ENCODE peak calls at places on chromosomes 2 and 18, in seven cellular contexts. D is IMR-90, X is heart right ventricle, P is GM12865, E is esophagus muscularis mucosa, K is neural progenitor cell, W is astrocyte of the cerebellum. Z is an unnamed sample.

GRCh38 chr2:234671716-234672115 is 174.8 kb upstream of the ARL4C start:
- DNase-seq in W (no peak), X (no peak), D (no peak), P (no peak), E (peak), K (no peak), Z (no peak)

GRCh38 chr2:170716851-170717598 is 1.9 kb downstream of the SP5 start:
- DNase-seq in D (peak), P (no peak), W (no peak), K (peak), X (peak), E (peak), Z (peak)

GRCh38 chr18:63775166-63775730 is at the start of gene SERPINB7:
- DNase-seq in X (no peak), P (no peak), D (peak), W (peak), K (no peak), E (no peak), Z (peak)

GRCh38 chr2:227862227-227862740 is 9.1 kb upstream of the DAW1 start:
- DNase-seq in P (peak), K (peak), W (peak), X (no peak), E (no peak), D (peak), Z (peak)

GRCh38 chr2:173978447-173978846 is 13.3 kb upstream of the SP3 start:
- DNase-seq in K (no peak), E (no peak), W (no peak), P (no peak), D (peak), X (no peak), Z (peak)

GRCh38 chr2:110929528-110929927 is 191.2 kb upstream of the BCL2L11 start:
- DNase-seq in W (no peak), X (no peak), E (no peak), K (no peak), P (no peak), D (no peak), Z (no peak)

GRCh38 chr2:68643011-68643873 is at the start of gene PROKR1:
- DNase-seq in W (no peak), D (no peak), P (no peak), X (peak), K (peak), E (no peak), Z (no peak)

GRCh38 chr18:63433349-63433866 is 11.1 kb upstream of the VPS4B start:
- DNase-seq in W (no peak), K (no peak), X (no peak), D (no peak), E (no peak), P (no peak), Z (peak)

GRCh38 chr2:203484266-203485112 is 50.6 kb downstream of the RAPH1 start:
- DNase-seq in W (peak), E (no peak), P (peak), D (peak), X (no peak), K (peak), Z (peak)

GRCh38 chr18:76977108-76977621 is 154.8 kb downstream of the ZNF236 start:
- DNase-seq in D (no peak), X (no peak), E (no peak), P (no peak), W (no peak), K (no peak), Z (no peak)

GRCh38 chr2:204871246-204871953 is 326.1 kb downstream of the PARD3B start:
- DNase-seq in W (peak), K (peak), D (peak), E (no peak), X (no peak), P (peak), Z (peak)

GRCh38 chr2:31729442-31730092 is 148.8 kb upstream of the SRD5A2 start:
- DNase-seq in K (peak), P (peak), D (peak), E (no peak), X (no peak), W (no peak), Z (peak)

GRCh38 chr18:53771664-53772063 is 452.8 kb downstream of the MBD2 start:
- DNase-seq in D (no peak), W (no peak), E (no peak), X (no peak), K (no peak), P (no peak), Z (no peak)

GRCh38 chr2:222993920-222994650 is 57.9 kb upstream of the KCNE4 start:
- DNase-seq in K (no peak), P (no peak), W (peak), X (peak), D (peak), E (peak), Z (peak)

GRCh38 chr2:145845207-145845894 is 1325.4 kb upstream of the ZEB2 start:
- DNase-seq in W (no peak), E (no peak), K (no peak), P (no peak), D (peak), X (no peak), Z (peak)

GRCh38 chr2:21011876-21012556 is 31.9 kb downstream of the APOB start:
- DNase-seq in K (no peak), X (no peak), W (no peak), P (no peak), E (no peak), D (no peak), Z (no peak)

GRCh38 chr2:213148572-213149331 is 2.7 kb downstream of the IKZF2 start:
- DNase-seq in P (peak), W (no peak), D (no peak), K (no peak), E (no peak), X (no peak), Z (no peak)

GRCh38 chr2:43224131-43224570 is 2.3 kb downstream of the ZFP36L2 start:
- DNase-seq in K (peak), X (peak), P (peak), E (no peak), W (no peak), D (peak), Z (peak)

GRCh38 chr2:3664925-3665324 is 6.9 kb downstream of the ALLC start:
- DNase-seq in P (no peak), X (no peak), W (no peak), D (no peak), K (no peak), E (no peak), Z (no peak)

GRCh38 chr2:29192526-29192925 is 77.3 kb downstream of the CLIP4 start:
- DNase-seq in X (no peak), P (no peak), D (peak), W (no peak), K (no peak), E (no peak), Z (no peak)

GRCh38 chr2:77007668-77008067 is 514.5 kb downstream of the LRRTM4 start:
- DNase-seq in D (no peak), K (peak), X (no peak), E (no peak), P (no peak), W (peak), Z (no peak)

GRCh38 chr2:149513461-149513860 is 74.1 kb downstream of the MMADHC start:
- DNase-seq in D (no peak), K (no peak), E (no peak), W (no peak), P (no peak), X (no peak), Z (no peak)

GRCh38 chr2:119756837-119757236 is 2.9 kb upstream of the PTPN4 start:
- DNase-seq in E (no peak), K (no peak), D (peak), P (no peak), W (peak), X (peak), Z (peak)

GRCh38 chr2:135485441-135485840 is 45.6 kb downstream of the ZRANB3 start:
- DNase-seq in W (no peak), P (no peak), D (no peak), E (no peak), X (no peak), K (no peak), Z (no peak)

GRCh38 chr18:62829936-62830335 is 114.6 kb downstream of the PHLPP1 start:
- DNase-seq in D (peak), K (no peak), E (no peak), X (no peak), W (no peak), P (no peak), Z (no peak)

GRCh38 chr2:226915846-226916360 is 80.0 kb downstream of the RHBDD1 start:
- DNase-seq in P (no peak), X (no peak), D (peak), E (no peak), W (no peak), K (no peak), Z (peak)

GRCh38 chr2:121095257-121096080 is 189.5 kb downstream of the TFCP2L1 start:
- DNase-seq in X (peak), P (peak), D (peak), E (no peak), W (peak), K (peak), Z (peak)

GRCh38 chr2:1864301-1864980 is 120.1 kb upstream of the PXDN start:
- DNase-seq in P (no peak), X (no peak), K (no peak), D (no peak), E (no peak), W (no peak), Z (no peak)

GRCh38 chr2:241561811-241562210 is 3.3 kb downstream of the BOK start:
- DNase-seq in D (peak), P (no peak), X (peak), K (no peak), W (peak), E (no peak), Z (peak)

GRCh38 chr18:9433616-9434239 is 41.6 kb upstream of the RALBP1 start:
- DNase-seq in D (peak), P (no peak), K (no peak), X (no peak), W (no peak), E (peak), Z (no peak)

GRCh38 chr2:64019975-64020281 is 700 bp upstream of the VPS54 start:
- DNase-seq in X (no peak), W (no peak), D (no peak), E (no peak), P (no peak), K (no peak), Z (no peak)

GRCh38 chr2:16092861-16093638 is 152.7 kb downstream of the MYCN start:
- DNase-seq in K (no peak), D (no peak), X (no peak), W (no peak), P (no peak), E (no peak), Z (no peak)

GRCh38 chr2:88656690-88657089 is 29.4 kb upstream of the EIF2AK3 start:
- DNase-seq in P (no peak), W (no peak), D (peak), X (no peak), E (no peak), K (no peak), Z (peak)

GRCh38 chr2:157747695-157748370 is 119.2 kb upstream of the ACVR1C start:
- DNase-seq in D (peak), W (peak), K (peak), P (peak), X (no peak), E (no peak), Z (peak)

GRCh38 chr2:55112229-55113016 is 62.2 kb upstream of the RTN4 start:
- DNase-seq in D (peak), X (peak), P (no peak), K (peak), W (no peak), E (no peak), Z (peak)

GRCh38 chr2:131035826-131036231 is 57.4 kb downstream of the FAM168B start:
- DNase-seq in P (no peak), E (no peak), W (no peak), X (no peak), D (no peak), K (no peak), Z (no peak)

GRCh38 chr2:100895402-100895801 is 75.5 kb downstream of the NPAS2 start:
- DNase-seq in E (no peak), W (no peak), X (peak), D (no peak), K (no peak), P (no peak), Z (no peak)

GRCh38 chr2:183840061-183840584 is 715.9 kb downstream of the NUP35 start:
- DNase-seq in K (no peak), E (no peak), X (no peak), W (no peak), D (no peak), P (no peak), Z (no peak)

DNA sequence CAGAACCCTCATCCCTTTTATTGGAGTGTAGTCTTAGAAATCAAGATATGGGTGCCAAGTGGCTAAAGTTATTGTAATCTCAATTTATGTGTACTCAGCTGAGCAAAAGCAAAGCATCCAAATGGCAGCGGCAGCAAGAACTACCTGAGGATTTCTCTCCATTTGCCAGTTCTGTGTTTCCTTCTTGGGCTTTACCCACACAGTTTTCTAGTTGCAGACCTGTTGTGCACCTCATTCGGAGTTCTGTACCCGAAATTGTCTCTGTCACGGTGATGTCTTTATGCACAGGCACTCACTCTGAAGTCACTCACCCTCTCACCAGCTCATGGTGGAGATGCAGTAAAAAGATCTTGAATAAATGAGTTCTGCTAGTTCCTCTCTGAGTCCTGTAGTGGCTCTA is 43.6 kb downstream of the INPP4A start:
- DNase-seq in E (no peak), K (no peak), P (no peak), D (no peak), W (no peak), X (no peak), Z (no peak)
- TF ChIP-seq CTCF in E (no peak), K (no peak), P (no peak), D (no peak), W (peak), X (no peak), Z (no peak)

GRCh38 chr2:38146917-38147307 is 71.0 kb upstream of the CYP1B1 start:
- DNase-seq in K (no peak), P (peak), X (no peak), E (no peak), D (peak), W (peak), Z (peak)
- H3K4me3 ChIP-seq in K (no peak), P (no peak), X (no peak), E (no peak), D (no peak), W (no peak), Z (no peak)

DNA sequence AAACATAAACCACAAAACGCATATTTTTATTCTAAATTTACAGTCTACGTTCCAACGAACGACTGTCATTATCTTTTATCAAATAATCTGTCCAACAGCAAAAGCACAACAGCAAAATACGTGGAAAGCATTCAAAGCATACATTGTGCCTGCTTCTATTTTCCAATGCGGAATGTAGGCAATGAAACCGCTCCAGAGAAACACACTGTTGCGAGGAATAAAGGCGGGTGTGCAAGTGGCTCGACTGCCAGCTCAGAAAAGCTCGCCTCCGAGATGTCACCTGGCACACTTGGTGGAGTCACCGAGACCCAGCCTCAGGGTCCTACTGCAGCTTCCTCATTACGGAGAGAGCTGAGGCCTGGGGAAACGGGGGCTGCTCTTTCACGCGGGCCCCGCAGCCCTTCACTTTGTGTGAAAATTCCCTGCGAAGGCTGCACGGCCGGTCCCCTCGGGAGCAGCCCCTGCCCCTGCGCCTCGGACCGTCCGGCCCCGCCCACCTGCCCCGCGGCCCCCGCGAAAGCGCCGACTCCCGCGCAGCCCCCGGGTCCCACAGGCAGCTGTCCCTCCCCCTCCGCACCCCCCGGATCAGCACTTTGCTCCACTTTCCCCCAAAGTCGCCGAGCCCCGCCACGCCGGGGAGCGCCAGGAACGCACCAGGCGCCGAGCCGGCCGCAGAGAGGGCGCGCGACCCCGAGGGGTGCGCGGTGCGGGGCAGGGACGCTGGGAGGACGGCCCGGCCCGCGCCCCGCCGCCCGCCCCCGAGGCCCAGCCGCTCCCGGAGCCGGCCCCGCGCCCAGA is 680 bp downstream of the MGAT4A start:
- DNase-seq in D (no peak), P (peak), X (peak), E (no peak), W (no peak), K (peak), Z (no peak)
- TF ChIP-seq CTCF in D (no peak), P (no peak), X (no peak), E (no peak), W (no peak), K (no peak), Z (no peak)

GRCh38 chr18:48997985-48998831 is 47.4 kb upstream of the SMAD7 start:
- DNase-seq in E (no peak), K (peak), D (peak), P (no peak), X (peak), W (peak), Z (peak)
- H3K4me3 ChIP-seq in E (no peak), K (no peak), D (no peak), P (no peak), X (no peak), W (no peak), Z (no peak)

GRCh38 chr2:159362094-159362493 is 75.6 kb upstream of the WDSUB1 start:
- DNase-seq in E (no peak), K (no peak), P (no peak), D (no peak), W (no peak), X (no peak), Z (no peak)
- TF ChIP-seq CTCF in E (no peak), K (no peak), P (no peak), D (no peak), W (no peak), X (no peak), Z (no peak)

DNA sequence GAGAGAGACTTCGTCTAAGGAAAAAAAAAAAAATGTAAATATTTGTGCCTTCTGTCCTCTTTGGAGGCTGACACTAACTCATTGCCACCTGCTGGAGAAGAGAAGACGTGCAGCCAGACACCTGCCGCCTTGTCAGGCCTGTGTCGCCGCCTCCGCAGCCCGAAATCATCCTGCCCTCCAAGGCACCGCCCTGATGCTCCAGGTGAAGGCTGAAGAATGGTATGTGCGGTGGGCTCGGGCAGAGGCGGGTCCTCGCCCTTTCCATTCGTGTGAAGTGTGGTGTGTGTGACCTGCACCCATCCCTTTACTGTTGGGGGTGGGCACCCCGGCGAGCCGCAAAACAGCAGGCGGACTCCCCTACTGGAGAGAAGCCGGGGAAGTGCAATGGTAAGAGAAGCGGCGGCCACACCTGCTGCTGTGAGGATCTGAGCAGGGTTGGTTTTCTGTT is 60.4 kb downstream of the FAM161A start:
- DNase-seq in E (no peak), X (peak), K (peak), W (peak), P (peak), D (peak), Z (peak)
- H3K4me3 ChIP-seq in E (peak), X (no peak), K (peak), W (no peak), P (no peak), D (peak), Z (peak)

DNA sequence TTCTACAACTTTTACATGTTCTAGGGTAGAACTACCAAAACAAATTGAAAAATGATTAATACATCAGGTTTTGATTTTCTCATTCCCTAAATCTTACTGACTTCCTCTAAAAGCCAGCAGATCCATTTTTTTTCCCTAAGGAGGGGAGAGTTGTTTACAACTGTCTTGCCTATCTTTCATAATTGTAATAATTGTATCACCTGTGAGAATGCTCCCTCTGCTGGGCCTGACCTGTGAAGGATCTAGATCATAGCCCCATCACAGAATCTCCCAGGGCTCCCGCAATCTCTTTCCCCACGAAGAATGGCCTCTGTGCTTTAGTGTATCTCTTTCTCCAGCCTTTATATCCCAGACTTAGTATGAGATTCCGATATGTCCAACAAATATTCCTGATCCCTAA is 9.1 kb downstream of the LOXL3 start:
- DNase-seq in E (no peak), P (no peak), K (no peak), D (no peak), W (no peak), X (no peak), Z (no peak)
- TF ChIP-seq CTCF in E (no peak), P (peak), K (no peak), D (no peak), W (no peak), X (no peak), Z (peak)

GRCh38 chr2:239002960-239003932 is 155.4 kb downstream of the TWIST2 start:
- DNase-seq in X (no peak), E (no peak), D (peak), P (no peak), K (no peak), W (peak), Z (peak)
- H3K4me3 ChIP-seq in X (peak), E (peak), D (no peak), P (no peak), K (no peak), W (no peak), Z (peak)

Z was measured in fibroblast of mammary gland.